ENCODE peak calls at places on chromosomes 7 and 10, in seven cellular contexts. One of them, this sample, is unnamed.

GRCh38 chr7:78279035-78279434 is 480.5 kb downstream of the PHTF2 start:
- DNase-seq in fibroblast of pulmonary artery: peak
- DNase-seq in stimulated activated naive B cell treated with anti-CD40 and anti-IgM and Interleukin-4, amounts not matched to agents 10 μg/mL and 1 μg/mL and 100 μg/mL, for 72 hours: no peak
- DNase-seq in adrenal gland: no peak
- DNase-seq in lower leg skin: no peak
- DNase-seq in AG08395: peak
- DNase-seq in amniotic stem cell: peak
- DNase-seq in this sample: peak

GRCh38 chr10:74949024-74949423 is 122.6 kb downstream of the KAT6B start:
- DNase-seq in fibroblast of pulmonary artery: no peak
- DNase-seq in stimulated activated naive B cell treated with anti-CD40 and anti-IgM and Interleukin-4, amounts not matched to agents 10 μg/mL and 1 μg/mL and 100 μg/mL, for 72 hours: no peak
- DNase-seq in adrenal gland: no peak
- DNase-seq in lower leg skin: no peak
- DNase-seq in AG08395: no peak
- DNase-seq in amniotic stem cell: no peak
- DNase-seq in this sample: peak

GRCh38 chr7:2487586-2488271 is 11.5 kb upstream of the GRIFIN start:
- DNase-seq in fibroblast of pulmonary artery: no peak
- DNase-seq in stimulated activated naive B cell treated with anti-CD40 and anti-IgM and Interleukin-4, amounts not matched to agents 10 μg/mL and 1 μg/mL and 100 μg/mL, for 72 hours: no peak
- DNase-seq in adrenal gland: no peak
- DNase-seq in lower leg skin: no peak
- DNase-seq in AG08395: no peak
- DNase-seq in amniotic stem cell: no peak
- DNase-seq in this sample: no peak

GRCh38 chr7:43756368-43757072 is 2.0 kb upstream of the BLVRA start:
- DNase-seq in fibroblast of pulmonary artery: peak
- DNase-seq in stimulated activated naive B cell treated with anti-CD40 and anti-IgM and Interleukin-4, amounts not matched to agents 10 μg/mL and 1 μg/mL and 100 μg/mL, for 72 hours: no peak
- DNase-seq in adrenal gland: no peak
- DNase-seq in lower leg skin: peak
- DNase-seq in AG08395: peak
- DNase-seq in amniotic stem cell: peak
- DNase-seq in this sample: peak

GRCh38 chr10:122746408-122746807 is 46.8 kb upstream of the C10orf120 start:
- DNase-seq in fibroblast of pulmonary artery: no peak
- DNase-seq in stimulated activated naive B cell treated with anti-CD40 and anti-IgM and Interleukin-4, amounts not matched to agents 10 μg/mL and 1 μg/mL and 100 μg/mL, for 72 hours: no peak
- DNase-seq in adrenal gland: no peak
- DNase-seq in lower leg skin: no peak
- DNase-seq in AG08395: no peak
- DNase-seq in amniotic stem cell: no peak
- DNase-seq in this sample: no peak

GRCh38 chr7:156065400-156065799 is 253.1 kb upstream of the SHH start:
- DNase-seq in fibroblast of pulmonary artery: no peak
- DNase-seq in stimulated activated naive B cell treated with anti-CD40 and anti-IgM and Interleukin-4, amounts not matched to agents 10 μg/mL and 1 μg/mL and 100 μg/mL, for 72 hours: no peak
- DNase-seq in adrenal gland: no peak
- DNase-seq in lower leg skin: no peak
- DNase-seq in AG08395: no peak
- DNase-seq in amniotic stem cell: no peak
- DNase-seq in this sample: no peak

GRCh38 chr7:115087437-115087836 is 165.5 kb downstream of the MDFIC start:
- DNase-seq in fibroblast of pulmonary artery: peak
- DNase-seq in stimulated activated naive B cell treated with anti-CD40 and anti-IgM and Interleukin-4, amounts not matched to agents 10 μg/mL and 1 μg/mL and 100 μg/mL, for 72 hours: no peak
- DNase-seq in adrenal gland: peak
- DNase-seq in lower leg skin: no peak
- DNase-seq in AG08395: peak
- DNase-seq in amniotic stem cell: peak
- DNase-seq in this sample: peak

GRCh38 chr10:93579089-93579488 is 12.6 kb downstream of the FFAR4 start:
- DNase-seq in fibroblast of pulmonary artery: no peak
- DNase-seq in stimulated activated naive B cell treated with anti-CD40 and anti-IgM and Interleukin-4, amounts not matched to agents 10 μg/mL and 1 μg/mL and 100 μg/mL, for 72 hours: no peak
- DNase-seq in adrenal gland: no peak
- DNase-seq in lower leg skin: no peak
- DNase-seq in AG08395: no peak
- DNase-seq in amniotic stem cell: no peak
- DNase-seq in this sample: no peak

GRCh38 chr10:2631557-2631956 is 435.8 kb upstream of the PFKP start:
- DNase-seq in fibroblast of pulmonary artery: no peak
- DNase-seq in stimulated activated naive B cell treated with anti-CD40 and anti-IgM and Interleukin-4, amounts not matched to agents 10 μg/mL and 1 μg/mL and 100 μg/mL, for 72 hours: no peak
- DNase-seq in adrenal gland: no peak
- DNase-seq in lower leg skin: no peak
- DNase-seq in AG08395: no peak
- DNase-seq in amniotic stem cell: no peak
- DNase-seq in this sample: no peak

GRCh38 chr10:100997364-100998182 is 2.0 kb upstream of the LZTS2 start:
- DNase-seq in fibroblast of pulmonary artery: peak
- DNase-seq in stimulated activated naive B cell treated with anti-CD40 and anti-IgM and Interleukin-4, amounts not matched to agents 10 μg/mL and 1 μg/mL and 100 μg/mL, for 72 hours: peak
- DNase-seq in adrenal gland: peak
- DNase-seq in lower leg skin: peak
- DNase-seq in AG08395: peak
- DNase-seq in amniotic stem cell: peak
- DNase-seq in this sample: peak

This sample was measured in foreskin fibroblast.